ENCODE peak calls at places on chromosomes 5 and 9, in six cellular contexts. B is fibroblast of lung, J is glutamatergic neuron, S is cardiac muscle cell, V is GM12865, M is uterus. H is an unnamed sample.

GRCh38 chr9:5274770-5275169 is 29.7 kb downstream of the RLN2 start:
- DNase-seq in B (no peak), M (no peak), S (no peak), J (no peak), V (peak), H (no peak)

GRCh38 chr9:129879103-129879699 is 43.9 kb downstream of the USP20 start:
- DNase-seq in S (no peak), J (no peak), V (no peak), B (no peak), M (no peak), H (no peak)

GRCh38 chr9:13279284-13280162 is at the start of gene MPDZ:
- DNase-seq in V (no peak), B (peak), S (peak), M (peak), J (peak), H (peak)

GRCh38 chr9:104906441-104907277 is 21.3 kb downstream of the ABCA1 start:
- DNase-seq in M (peak), S (peak), B (peak), V (no peak), J (no peak), H (no peak)

GRCh38 chr5:6705088-6705487 is 8.1 kb upstream of the TENT4A start:
- DNase-seq in M (no peak), V (peak), S (no peak), J (no peak), B (peak), H (peak)

GRCh38 chr5:96880402-96881164 is 4.3 kb downstream of the ERAP2 start:
- DNase-seq in V (no peak), S (peak), J (no peak), B (peak), M (no peak), H (no peak)

GRCh38 chr5:32201140-32201539 is 27.0 kb upstream of the GOLPH3 start:
- DNase-seq in J (no peak), M (no peak), S (peak), B (no peak), V (no peak), H (no peak)

GRCh38 chr5:178423431-178423830 is 166.8 kb downstream of the COL23A1 start:
- DNase-seq in V (no peak), M (no peak), J (no peak), S (no peak), B (no peak), H (no peak)

GRCh38 chr5:125528881-125529280 is 782.4 kb upstream of the ZNF608 start:
- DNase-seq in B (peak), S (no peak), M (no peak), V (no peak), J (no peak), H (no peak)

GRCh38 chr9:37370282-37370681 is 52.2 kb upstream of the GRHPR start:
- DNase-seq in J (no peak), M (no peak), V (no peak), S (no peak), B (no peak), H (no peak)

GRCh38 chr5:151585970-151586369 is 5.2 kb downstream of the FAT2 start:
- DNase-seq in M (no peak), V (no peak), J (no peak), S (no peak), B (no peak), H (no peak)

GRCh38 chr5:102296229-102296817 is at the start of gene SLCO4C1:
- DNase-seq in V (peak), S (peak), M (peak), B (peak), J (peak), H (peak)

GRCh38 chr5:88883059-88883565 is at the start of gene MEF2C:
- DNase-seq in J (peak), M (peak), V (peak), B (peak), S (peak), H (no peak)

GRCh38 chr5:149849990-149850910 is 94.3 kb downstream of the PDE6A start:
- DNase-seq in J (peak), B (no peak), S (no peak), M (no peak), V (no peak), H (no peak)

GRCh38 chr9:117919594-117919993 is 215.4 kb downstream of the TLR4 start:
- DNase-seq in J (no peak), S (no peak), M (no peak), V (no peak), B (no peak), H (no peak)

GRCh38 chr5:145855842-145856267 is 17.0 kb downstream of the GRXCR2 start:
- DNase-seq in S (no peak), M (no peak), J (no peak), B (peak), V (no peak), H (no peak)

DNA sequence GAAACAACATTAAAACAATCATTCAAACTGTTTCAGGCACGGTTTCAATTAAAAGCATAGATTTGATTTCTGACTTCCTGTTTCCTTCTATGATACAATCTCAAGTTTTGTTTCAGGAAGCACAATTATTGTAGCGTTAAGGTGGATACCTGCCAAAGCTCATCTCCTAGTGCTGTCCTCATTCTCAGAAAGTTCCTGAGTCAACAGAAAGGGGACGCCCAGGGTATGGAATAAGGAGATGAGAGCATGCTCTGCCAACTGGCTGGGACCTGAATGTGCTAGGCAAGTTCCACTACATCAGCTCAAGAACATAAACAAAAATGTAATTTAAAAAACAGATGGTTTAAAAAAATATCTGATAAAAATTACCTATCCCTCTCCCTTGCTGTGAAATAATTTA is 2.1 kb upstream of the TRIM14 start:
- DNase-seq in B (no peak), M (no peak), J (no peak), S (peak), V (no peak), H (no peak)
- TF ChIP-seq CTCF in B (no peak), M (no peak), J (no peak), S (no peak), V (no peak), H (no peak)

GRCh38 chr9:114914139-114914538 is 16.3 kb downstream of the TNFSF8 start:
- DNase-seq in M (no peak), V (no peak), S (peak), B (no peak), J (no peak), H (no peak)
- TF ChIP-seq CTCF in M (no peak), V (peak), S (peak), B (peak), J (no peak), H (no peak)

DNA sequence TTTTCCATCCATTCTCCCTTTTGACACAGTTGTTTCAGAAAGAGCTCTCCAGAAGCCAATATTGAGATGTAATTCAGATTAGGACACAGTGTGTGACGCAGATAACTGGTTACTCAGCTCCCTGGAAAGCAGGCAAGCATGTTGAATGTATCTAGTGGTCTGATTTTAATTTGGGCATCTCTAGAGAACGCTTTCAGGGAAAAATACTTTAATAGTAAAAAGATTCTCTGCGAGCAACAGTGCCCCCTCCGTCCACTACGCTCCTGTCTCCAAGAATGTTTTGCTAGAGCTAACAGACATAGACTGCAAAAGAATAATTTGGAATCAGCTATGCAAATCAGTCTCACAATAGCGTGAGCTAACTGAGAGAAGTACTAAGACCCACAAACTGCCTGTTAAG is 23.3 kb downstream of the CFAP90 start:
- DNase-seq in S (no peak), J (no peak), V (no peak), B (peak), M (peak), H (no peak)
- TF ChIP-seq CTCF in S (peak), J (no peak), V (no peak), B (no peak), M (peak), H (no peak)

GRCh38 chr9:20407013-20407412 is 215.3 kb downstream of the MLLT3 start:
- DNase-seq in S (no peak), B (no peak), M (no peak), V (no peak), J (no peak), H (no peak)
- TF ChIP-seq CTCF in S (no peak), B (no peak), M (no peak), V (no peak), J (no peak), H (no peak)